ENCODE peak calls at places on chromosome 18, in eight cellular contexts. W is K562, A is stomach, T is GM23338, S is sigmoid colon, M is transverse colon, X is SK-N-SH, B is H1. N is an unnamed sample.

GRCh38 chr18:79771446-79772107 is 26.2 kb upstream of the KCNG2 start:
- DNase-seq in W (no peak), A (no peak), T (no peak), S (peak), M (peak), X (no peak), B (no peak), N (no peak)

GRCh38 chr18:55500316-55501086 is 87.5 kb downstream of the TCF4 start:
- DNase-seq in W (no peak), A (no peak), T (no peak), S (no peak), M (no peak), X (no peak), B (no peak), N (no peak)

GRCh38 chr18:31241900-31242409 is 76.0 kb upstream of the DSG1 start:
- DNase-seq in W (peak), A (no peak), T (peak), S (no peak), M (peak), X (peak), B (peak), N (peak)

GRCh38 chr18:10417191-10417590 is 37.2 kb upstream of the APCDD1 start:
- DNase-seq in W (no peak), A (no peak), T (no peak), S (no peak), M (no peak), X (no peak), B (no peak), N (no peak)

GRCh38 chr18:55323051-55323994 is 264.7 kb downstream of the TCF4 start:
- DNase-seq in W (no peak), A (no peak), T (peak), S (no peak), M (no peak), X (no peak), B (no peak), N (no peak)

GRCh38 chr18:4444306-4444705 is 10.8 kb downstream of the DLGAP1 start:
- DNase-seq in W (no peak), A (no peak), T (no peak), S (no peak), M (no peak), X (no peak), B (no peak), N (no peak)

GRCh38 chr18:58900015-58900649 is 35.5 kb downstream of the ZNF532 start:
- DNase-seq in W (no peak), A (no peak), T (no peak), S (no peak), M (no peak), X (no peak), B (no peak), N (no peak)

GRCh38 chr18:49168970-49169619 is 218.3 kb upstream of the SMAD7 start:
- DNase-seq in W (no peak), A (peak), T (peak), S (no peak), M (peak), X (no peak), B (no peak), N (no peak)

GRCh38 chr18:35661483-35662146 is 80.1 kb downstream of the GALNT1 start:
- DNase-seq in W (no peak), A (no peak), T (peak), S (no peak), M (no peak), X (peak), B (no peak), N (no peak)

GRCh38 chr18:11883153-11883552 is 25.0 kb downstream of the MPPE1 start:
- DNase-seq in W (no peak), A (no peak), T (no peak), S (no peak), M (no peak), X (no peak), B (no peak), N (no peak)

GRCh38 chr18:62637403-62637802 is 77.9 kb upstream of the PHLPP1 start:
- DNase-seq in W (no peak), A (no peak), T (no peak), S (no peak), M (no peak), X (no peak), B (no peak), N (no peak)

DNA sequence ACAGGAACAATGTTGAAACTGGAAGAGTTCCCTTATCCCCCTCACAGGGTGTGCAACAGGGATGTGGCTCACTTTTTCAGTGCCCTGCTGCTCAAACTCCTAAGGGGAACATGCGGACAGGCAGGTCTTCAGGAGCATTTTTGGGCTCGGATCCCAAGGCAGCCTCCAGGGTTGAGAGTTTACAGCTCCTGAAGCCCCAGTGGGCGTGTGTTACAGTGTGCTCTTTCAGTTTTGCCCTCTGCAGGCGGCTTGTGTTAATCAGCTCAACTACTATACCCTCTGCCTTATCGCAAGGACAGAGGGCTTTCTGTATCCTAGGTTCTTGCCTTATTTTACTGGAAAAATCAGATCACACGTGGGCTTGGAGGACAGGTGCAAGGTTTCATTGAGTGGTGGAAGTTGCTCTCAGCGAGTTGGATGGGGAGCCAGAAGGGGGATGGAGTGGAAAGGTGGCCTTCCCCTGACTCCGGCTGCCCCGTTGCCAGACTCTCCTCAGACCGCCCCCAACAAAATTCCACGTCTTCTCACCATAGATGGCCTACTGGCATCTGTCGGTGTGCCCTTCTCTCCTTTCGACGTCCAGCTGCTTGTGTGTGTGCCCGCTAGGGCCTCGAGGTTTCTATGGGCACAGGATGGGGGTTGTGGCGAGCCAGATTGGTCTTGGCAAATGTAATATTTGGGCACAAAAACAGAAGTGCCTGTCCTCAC is 541.9 kb downstream of the TMX3 start:
- DNase-seq in W (no peak), A (no peak), T (peak), S (no peak), M (no peak), X (no peak), B (peak), N (no peak)
- TF ChIP-seq CTCF in W (no peak), A (no peak), T (peak), S (no peak), M (no peak), X (no peak), B (peak), N (no peak)

DNA sequence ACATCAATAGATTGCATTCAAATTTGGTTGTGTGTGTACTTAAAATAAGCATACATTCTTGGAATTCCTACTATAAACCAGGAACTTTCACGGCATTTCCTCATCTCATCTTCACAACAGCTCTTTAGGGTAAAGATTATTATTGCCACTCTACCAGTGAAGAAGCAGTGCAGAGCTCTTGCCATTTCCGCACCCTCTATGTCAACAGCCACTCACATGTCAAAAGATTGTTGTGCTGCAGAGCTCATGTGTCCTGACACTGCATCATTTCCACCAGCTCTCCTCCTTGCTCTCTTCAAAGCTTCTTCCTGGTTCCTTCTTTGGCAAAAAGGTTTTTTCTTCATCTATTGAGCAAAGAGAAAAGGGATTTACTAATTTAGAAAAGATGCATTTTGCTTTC is 26.5 kb upstream of the L3MBTL4 start:
- DNase-seq in W (no peak), A (no peak), T (no peak), S (no peak), M (no peak), X (no peak), B (no peak), N (no peak)
- TF ChIP-seq POLR2AphosphoS5 in W (no peak), A (no peak), T (no peak), S (no peak), M (no peak), X (no peak), B (no peak), N (no peak)

GRCh38 chr18:13485604-13486003 is 240.8 kb downstream of the FAM210A start:
- DNase-seq in W (no peak), A (no peak), T (no peak), S (no peak), M (no peak), X (no peak), B (no peak), N (no peak)
- TF ChIP-seq CTCF in W (no peak), A (no peak), T (no peak), S (no peak), M (no peak), X (no peak), B (no peak), N (no peak)

GRCh38 chr18:22102948-22103663 is 66.3 kb upstream of the GATA6 start:
- DNase-seq in W (no peak), A (no peak), T (peak), S (no peak), M (no peak), X (no peak), B (no peak), N (no peak)
- TF ChIP-seq POLR2AphosphoS5 in W (no peak), A (no peak), T (no peak), S (no peak), M (no peak), X (no peak), B (no peak), N (no peak)

GRCh38 chr18:50340078-50340477 is 34.8 kb upstream of the SKA1 start:
- DNase-seq in W (no peak), A (no peak), T (peak), S (no peak), M (no peak), X (no peak), B (peak), N (no peak)
- TF ChIP-seq CTCF in W (peak), A (no peak), T (peak), S (no peak), M (no peak), X (peak), B (peak), N (no peak)

GRCh38 chr18:69956037-69956436 is 8.4 kb upstream of the CD226 start:
- DNase-seq in W (no peak), A (no peak), T (no peak), S (no peak), M (no peak), X (no peak), B (no peak), N (no peak)
- TF ChIP-seq POLR2AphosphoS5 in W (no peak), A (no peak), T (no peak), S (peak), M (no peak), X (no peak), B (no peak), N (no peak)

N was measured in breast epithelium.